ENCODE peak calls at places on chromosomes 12 and 14, in four cellular contexts. O is GM23248, P is NCI-H345, K is HL-60. N is an unnamed sample.

GRCh38 chr12:127401005-127401404 is 866.0 kb upstream of the TMEM132C start:
- DNase-seq in K (no peak), P (no peak), O (peak), N (no peak)

GRCh38 chr12:52865090-52865944 is 16.5 kb upstream of the KRT78 start:
- DNase-seq in O (peak), P (peak), K (peak), N (peak)

GRCh38 chr14:37586783-37587428 is 8.1 kb downstream of the FOXA1 start:
- DNase-seq in O (no peak), P (no peak), K (no peak), N (no peak)

GRCh38 chr14:49505026-49505766 is 81.0 kb downstream of the RPS29 start:
- DNase-seq in K (peak), O (no peak), P (no peak), N (peak)

GRCh38 chr12:83470749-83471148 is 784.0 kb downstream of the TMTC2 start:
- DNase-seq in P (no peak), K (no peak), O (no peak), N (no peak)

GRCh38 chr12:14884458-14884878 is 1.2 kb downstream of the MGP start:
- DNase-seq in P (peak), O (peak), K (peak), N (no peak)

GRCh38 chr14:88834883-88835431 is 10.5 kb downstream of the TTC8 start:
- DNase-seq in K (no peak), P (no peak), O (peak), N (peak)

GRCh38 chr12:118103231-118103600 is 595 bp downstream of the VSIG10 start:
- DNase-seq in O (peak), K (no peak), P (peak), N (peak)

GRCh38 chr12:17076335-17076734 is 470.4 kb upstream of the LMO3 start:
- DNase-seq in O (no peak), P (peak), K (no peak), N (no peak)

GRCh38 chr12:3084742-3085141 is 7.6 kb downstream of the TSPAN9 start:
- DNase-seq in P (no peak), K (no peak), O (no peak), N (peak)

GRCh38 chr14:71703477-71703876 is 228.8 kb upstream of the RGS6 start:
- DNase-seq in P (no peak), K (no peak), O (peak), N (peak)

GRCh38 chr14:101626331-101626730 is 65.0 kb downstream of the DIO3 start:
- DNase-seq in P (no peak), K (no peak), O (no peak), N (no peak)

GRCh38 chr12:56836317-56836716 is 73.2 kb downstream of the HSD17B6 start:
- DNase-seq in O (peak), P (no peak), K (no peak), N (no peak)

GRCh38 chr12:47967461-47968430 is 4.3 kb downstream of the TMEM106C start:
- DNase-seq in K (no peak), O (peak), P (no peak), N (peak)

GRCh38 chr14:23056257-23056955 is 914 bp downstream of the CDH24 start:
- DNase-seq in P (no peak), K (peak), O (peak), N (peak)

GRCh38 chr14:33120341-33120740 is 181.7 kb downstream of the NPAS3 start:
- DNase-seq in O (peak), K (no peak), P (no peak), N (no peak)

GRCh38 chr12:58066296-58066695 is 124.9 kb downstream of the ATP23 start:
- DNase-seq in O (no peak), K (no peak), P (peak), N (no peak)

GRCh38 chr12:109544955-109545531 is 28.3 kb downstream of the MMAB start:
- DNase-seq in K (peak), P (no peak), O (peak), N (peak)

GRCh38 chr14:90903101-90903500 is 86.9 kb upstream of the TTC7B start:
- DNase-seq in O (peak), K (peak), P (peak), N (peak)

GRCh38 chr14:29749327-29749726 is 178.3 kb downstream of the PRKD1 start:
- DNase-seq in O (peak), P (no peak), K (no peak), N (peak)

GRCh38 chr14:90730367-90730766 is 85.9 kb downstream of the TTC7B start:
- DNase-seq in K (no peak), P (no peak), O (no peak), N (no peak)

GRCh38 chr12:132172619-132173018 is 28.4 kb downstream of the NOC4L start:
- DNase-seq in P (no peak), O (no peak), K (no peak), N (no peak)

GRCh38 chr14:72920008-72920407 is 6.3 kb upstream of the DCAF4 start:
- DNase-seq in O (no peak), K (no peak), P (no peak), N (no peak)

GRCh38 chr12:97642906-97643305 is 180.3 kb downstream of the RMST start:
- DNase-seq in K (no peak), P (no peak), O (no peak), N (no peak)

GRCh38 chr14:75286313-75286712 is 7.7 kb downstream of the FOS start:
- DNase-seq in K (no peak), O (no peak), P (no peak), N (no peak)

GRCh38 chr14:21505009-21505553 is 6.1 kb downstream of the METTL3 start:
- DNase-seq in K (no peak), O (no peak), P (no peak), N (no peak)

GRCh38 chr12:49041036-49041880 is 19.3 kb downstream of the KMT2D start:
- DNase-seq in P (no peak), K (no peak), O (no peak), N (no peak)

GRCh38 chr12:65100140-65100539 is 21.0 kb downstream of the WIF1 start:
- DNase-seq in K (no peak), P (no peak), O (no peak), N (no peak)

GRCh38 chr12:70798016-70798768 is 122.3 kb downstream of the PTPRR start:
- DNase-seq in K (no peak), P (no peak), O (peak), N (no peak)

GRCh38 chr12:64532734-64533351 is 77.5 kb upstream of the RASSF3 start:
- DNase-seq in O (no peak), P (no peak), K (no peak), N (no peak)

GRCh38 chr12:111753144-111753881 is 13.4 kb upstream of the ALDH2 start:
- DNase-seq in P (peak), O (peak), K (peak), N (peak)

GRCh38 chr12:39368891-39369290 is 74.0 kb downstream of the KIF21A start:
- DNase-seq in O (no peak), P (no peak), K (no peak), N (no peak)

GRCh38 chr12:107525063-107525718 is 160.4 kb upstream of the PWP1 start:
- DNase-seq in P (no peak), O (no peak), K (no peak), N (no peak)

GRCh38 chr12:121805800-121806555 is 2.2 kb downstream of the SETD1B start:
- DNase-seq in K (peak), P (no peak), O (peak), N (no peak)

N was measured in osteoblast.